ENCODE peak calls at places on chromosome 20, in seven cellular contexts. One of them, this sample, is unnamed.

GRCh38 chr20:4332466-4332865 is 317.1 kb upstream of the RNF24 start:
- DNase-seq in H1: no peak
- DNase-seq in neuronal stem cell: no peak
- DNase-seq in H9: no peak
- DNase-seq in IMR-90: no peak
- DNase-seq in trophoblast cell: no peak
- DNase-seq in mesenchymal stem cell: no peak
- DNase-seq in this sample: no peak

GRCh38 chr20:58254890-58255289 is 26.4 kb upstream of the ANKRD60 start:
- DNase-seq in H1: no peak
- DNase-seq in neuronal stem cell: no peak
- DNase-seq in H9: no peak
- DNase-seq in IMR-90: no peak
- DNase-seq in trophoblast cell: no peak
- DNase-seq in mesenchymal stem cell: no peak
- DNase-seq in this sample: no peak

GRCh38 chr20:51966296-51966971 is 164.1 kb upstream of the SALL4 start:
- DNase-seq in H1: peak
- DNase-seq in neuronal stem cell: peak
- DNase-seq in H9: peak
- DNase-seq in IMR-90: peak
- DNase-seq in trophoblast cell: peak
- DNase-seq in mesenchymal stem cell: peak
- DNase-seq in this sample: peak

GRCh38 chr20:10667077-10667401 is 6.8 kb downstream of the JAG1 start:
- DNase-seq in H1: no peak
- DNase-seq in neuronal stem cell: no peak
- DNase-seq in H9: no peak
- DNase-seq in IMR-90: no peak
- DNase-seq in trophoblast cell: no peak
- DNase-seq in mesenchymal stem cell: no peak
- DNase-seq in this sample: no peak

GRCh38 chr20:46872315-46873211 is 22.1 kb upstream of the EYA2 start:
- DNase-seq in H1: no peak
- DNase-seq in neuronal stem cell: no peak
- DNase-seq in H9: no peak
- DNase-seq in IMR-90: peak
- DNase-seq in trophoblast cell: peak
- DNase-seq in mesenchymal stem cell: no peak
- DNase-seq in this sample: no peak

GRCh38 chr20:59027746-59028320 is 4.3 kb downstream of the ATP5F1E start:
- DNase-seq in H1: no peak
- DNase-seq in neuronal stem cell: no peak
- DNase-seq in H9: no peak
- DNase-seq in IMR-90: peak
- DNase-seq in trophoblast cell: no peak
- DNase-seq in mesenchymal stem cell: peak
- DNase-seq in this sample: no peak

GRCh38 chr20:17835941-17836861 is 132.4 kb downstream of the SNX5 start:
- DNase-seq in H1: no peak
- DNase-seq in neuronal stem cell: no peak
- DNase-seq in H9: no peak
- DNase-seq in IMR-90: peak
- DNase-seq in trophoblast cell: peak
- DNase-seq in mesenchymal stem cell: peak
- DNase-seq in this sample: peak

GRCh38 chr20:57404419-57405072 is 13.3 kb downstream of the RBM38 start:
- DNase-seq in H1: no peak
- DNase-seq in neuronal stem cell: no peak
- DNase-seq in H9: no peak
- DNase-seq in IMR-90: no peak
- DNase-seq in trophoblast cell: no peak
- DNase-seq in mesenchymal stem cell: no peak
- DNase-seq in this sample: no peak

GRCh38 chr20:15199698-15200097 is 862.3 kb upstream of the FLRT3 start:
- DNase-seq in H1: no peak
- DNase-seq in neuronal stem cell: no peak
- DNase-seq in H9: no peak
- DNase-seq in IMR-90: no peak
- DNase-seq in trophoblast cell: no peak
- DNase-seq in mesenchymal stem cell: no peak
- DNase-seq in this sample: no peak

GRCh38 chr20:10129749-10130148 is 88.9 kb upstream of the SNAP25 start:
- DNase-seq in H1: no peak
- DNase-seq in neuronal stem cell: no peak
- DNase-seq in H9: no peak
- DNase-seq in IMR-90: no peak
- DNase-seq in trophoblast cell: no peak
- DNase-seq in mesenchymal stem cell: no peak
- DNase-seq in this sample: no peak

GRCh38 chr20:45090481-45090880 is 10.4 kb downstream of the KCNS1 start:
- DNase-seq in H1: no peak
- DNase-seq in neuronal stem cell: no peak
- DNase-seq in H9: no peak
- DNase-seq in IMR-90: peak
- DNase-seq in trophoblast cell: peak
- DNase-seq in mesenchymal stem cell: no peak
- DNase-seq in this sample: peak

GRCh38 chr20:22207280-22207679 is 377.1 kb downstream of the FOXA2 start:
- DNase-seq in H1: no peak
- DNase-seq in neuronal stem cell: no peak
- DNase-seq in H9: no peak
- DNase-seq in IMR-90: no peak
- DNase-seq in trophoblast cell: no peak
- DNase-seq in mesenchymal stem cell: no peak
- DNase-seq in this sample: no peak

GRCh38 chr20:47466704-47467459 is 34.8 kb upstream of the NCOA3 start:
- DNase-seq in H1: no peak
- DNase-seq in neuronal stem cell: no peak
- DNase-seq in H9: no peak
- DNase-seq in IMR-90: no peak
- DNase-seq in trophoblast cell: peak
- DNase-seq in mesenchymal stem cell: no peak
- DNase-seq in this sample: no peak

GRCh38 chr20:24109008-24109407 is 120.4 kb upstream of the GGTLC1 start:
- DNase-seq in H1: no peak
- DNase-seq in neuronal stem cell: no peak
- DNase-seq in H9: peak
- DNase-seq in IMR-90: no peak
- DNase-seq in trophoblast cell: no peak
- DNase-seq in mesenchymal stem cell: no peak
- DNase-seq in this sample: no peak

GRCh38 chr20:2131366-2131765 is 29.7 kb downstream of the STK35 start:
- DNase-seq in H1: no peak
- DNase-seq in neuronal stem cell: no peak
- DNase-seq in H9: no peak
- DNase-seq in IMR-90: peak
- DNase-seq in trophoblast cell: peak
- DNase-seq in mesenchymal stem cell: peak
- DNase-seq in this sample: no peak

GRCh38 chr20:37406010-37406998 is 60.4 kb downstream of the SRC start:
- DNase-seq in H1: no peak
- DNase-seq in neuronal stem cell: no peak
- DNase-seq in H9: no peak
- DNase-seq in IMR-90: peak
- DNase-seq in trophoblast cell: peak
- DNase-seq in mesenchymal stem cell: peak
- DNase-seq in this sample: no peak

GRCh38 chr20:46905364-46906125 is 10.9 kb downstream of the EYA2 start:
- DNase-seq in H1: no peak
- DNase-seq in neuronal stem cell: no peak
- DNase-seq in H9: no peak
- DNase-seq in IMR-90: no peak
- DNase-seq in trophoblast cell: peak
- DNase-seq in mesenchymal stem cell: no peak
- DNase-seq in this sample: no peak

GRCh38 chr20:57991211-57991841 is 237.1 kb downstream of the ANKRD60 start:
- DNase-seq in H1: peak
- DNase-seq in neuronal stem cell: no peak
- DNase-seq in H9: no peak
- DNase-seq in IMR-90: no peak
- DNase-seq in trophoblast cell: peak
- DNase-seq in mesenchymal stem cell: no peak
- DNase-seq in this sample: peak

GRCh38 chr20:37486186-37486999 is 34.7 kb upstream of the NNAT start:
- DNase-seq in H1: no peak
- DNase-seq in neuronal stem cell: no peak
- DNase-seq in H9: peak
- DNase-seq in IMR-90: no peak
- DNase-seq in trophoblast cell: no peak
- DNase-seq in mesenchymal stem cell: no peak
- DNase-seq in this sample: no peak

DNA sequence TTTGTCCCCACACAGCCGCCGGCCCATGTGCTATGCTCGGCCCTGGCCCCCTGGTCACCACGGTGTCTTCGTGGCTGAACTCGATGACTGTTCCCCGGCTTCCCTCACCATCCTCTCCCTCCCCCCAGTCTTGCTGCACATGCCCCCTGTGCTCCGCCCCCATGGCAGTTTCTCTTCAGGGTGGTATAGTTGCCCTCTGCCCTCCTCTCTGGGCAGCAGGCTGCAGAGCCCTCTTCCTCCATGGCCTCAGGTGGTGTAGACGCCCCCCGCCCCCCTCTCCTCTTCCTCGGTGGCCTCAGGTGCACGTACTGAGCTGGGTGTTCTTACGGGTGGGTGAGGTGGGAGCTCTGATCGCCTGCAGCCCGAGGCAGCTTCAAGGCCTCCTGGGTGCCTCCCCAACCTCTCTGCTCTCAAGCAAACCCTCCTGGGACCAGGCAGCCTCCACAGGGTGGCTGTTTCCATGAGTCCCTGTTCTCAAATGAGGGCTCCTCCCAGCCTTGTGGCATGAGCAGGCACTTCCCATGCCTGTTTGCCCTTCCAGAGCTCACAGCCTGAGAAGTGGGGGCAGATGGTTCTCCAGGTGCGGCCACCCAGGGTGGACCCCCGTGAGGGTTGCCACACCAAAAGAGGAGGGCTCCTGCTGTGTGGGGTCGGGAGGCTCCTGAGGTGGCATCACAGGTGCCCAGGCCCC is 24.8 kb downstream of the COL20A1 start:
- DNase-seq in H1: no peak
- DNase-seq in neuronal stem cell: no peak
- DNase-seq in H9: no peak
- DNase-seq in IMR-90: no peak
- DNase-seq in trophoblast cell: no peak
- DNase-seq in mesenchymal stem cell: no peak
- DNase-seq in this sample: no peak
- H2BK120ac ChIP-seq in H1: no peak
- H2BK120ac ChIP-seq in neuronal stem cell: no peak
- H2BK120ac ChIP-seq in H9: no peak
- H2BK120ac ChIP-seq in IMR-90: no peak
- H2BK120ac ChIP-seq in trophoblast cell: no peak
- H2BK120ac ChIP-seq in mesenchymal stem cell: no peak
- H2BK120ac ChIP-seq in this sample: no peak

GRCh38 chr20:40016884-40017283 is 672.2 kb downstream of the MAFB start:
- DNase-seq in H1: no peak
- DNase-seq in neuronal stem cell: no peak
- DNase-seq in H9: no peak
- DNase-seq in IMR-90: no peak
- DNase-seq in trophoblast cell: no peak
- DNase-seq in mesenchymal stem cell: no peak
- DNase-seq in this sample: no peak
- H2BK120ac ChIP-seq in H1: no peak
- H2BK120ac ChIP-seq in neuronal stem cell: no peak
- H2BK120ac ChIP-seq in H9: no peak
- H2BK120ac ChIP-seq in IMR-90: no peak
- H2BK120ac ChIP-seq in trophoblast cell: no peak
- H2BK120ac ChIP-seq in mesenchymal stem cell: no peak
- H2BK120ac ChIP-seq in this sample: no peak

GRCh38 chr20:20317195-20318113 is 50.5 kb upstream of the INSM1 start:
- DNase-seq in H1: no peak
- DNase-seq in neuronal stem cell: no peak
- DNase-seq in H9: no peak
- DNase-seq in IMR-90: no peak
- DNase-seq in trophoblast cell: no peak
- DNase-seq in mesenchymal stem cell: no peak
- DNase-seq in this sample: peak
- H2BK120ac ChIP-seq in H1: no peak
- H2BK120ac ChIP-seq in neuronal stem cell: no peak
- H2BK120ac ChIP-seq in H9: no peak
- H2BK120ac ChIP-seq in IMR-90: no peak
- H2BK120ac ChIP-seq in trophoblast cell: no peak
- H2BK120ac ChIP-seq in mesenchymal stem cell: no peak
- H2BK120ac ChIP-seq in this sample: no peak

GRCh38 chr20:31578448-31579138 is 26.5 kb upstream of the ID1 start:
- DNase-seq in H1: no peak
- DNase-seq in neuronal stem cell: no peak
- DNase-seq in H9: peak
- DNase-seq in IMR-90: no peak
- DNase-seq in trophoblast cell: no peak
- DNase-seq in mesenchymal stem cell: no peak
- DNase-seq in this sample: no peak

GRCh38 chr20:31581391-31581790 is 23.7 kb upstream of the ID1 start:
- DNase-seq in H1: no peak
- DNase-seq in neuronal stem cell: no peak
- DNase-seq in H9: peak
- DNase-seq in IMR-90: no peak
- DNase-seq in trophoblast cell: no peak
- DNase-seq in mesenchymal stem cell: no peak
- DNase-seq in this sample: no peak

GRCh38 chr20:31580706-31581105 is 24.4 kb upstream of the ID1 start:
- DNase-seq in H1: no peak
- DNase-seq in neuronal stem cell: no peak
- DNase-seq in H9: no peak
- DNase-seq in IMR-90: no peak
- DNase-seq in trophoblast cell: no peak
- DNase-seq in mesenchymal stem cell: no peak
- DNase-seq in this sample: no peak

GRCh38 chr20:31577194-31577593 is 27.9 kb upstream of the ID1 start:
- DNase-seq in H1: no peak
- DNase-seq in neuronal stem cell: no peak
- DNase-seq in H9: no peak
- DNase-seq in IMR-90: no peak
- DNase-seq in trophoblast cell: no peak
- DNase-seq in mesenchymal stem cell: no peak
- DNase-seq in this sample: no peak

DNA sequence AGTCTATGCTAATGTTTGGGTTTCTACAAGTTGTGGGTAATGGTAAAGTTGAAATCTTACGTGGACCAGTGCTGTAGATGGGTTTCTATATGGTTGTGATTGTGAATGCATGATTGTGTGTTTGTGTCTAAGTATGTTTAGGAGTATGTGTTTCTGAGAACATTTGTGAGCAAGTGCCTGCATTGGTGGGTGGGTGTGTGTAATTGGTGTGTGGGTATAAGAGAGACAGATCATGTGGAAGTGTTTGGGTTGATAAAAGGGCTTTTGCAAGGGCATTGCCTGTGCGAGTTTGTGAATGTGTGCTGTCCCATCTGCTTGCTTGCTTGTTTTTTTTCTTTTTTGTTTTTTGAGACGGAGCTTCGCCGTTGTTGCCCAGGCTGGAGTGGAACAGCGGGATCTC is 25.8 kb upstream of the ID1 start:
- DNase-seq in H1: no peak
- DNase-seq in neuronal stem cell: no peak
- DNase-seq in H9: no peak
- DNase-seq in IMR-90: no peak
- DNase-seq in trophoblast cell: no peak
- DNase-seq in mesenchymal stem cell: no peak
- DNase-seq in this sample: no peak
- H2BK120ac ChIP-seq in H1: no peak
- H2BK120ac ChIP-seq in neuronal stem cell: no peak
- H2BK120ac ChIP-seq in H9: no peak
- H2BK120ac ChIP-seq in IMR-90: no peak
- H2BK120ac ChIP-seq in trophoblast cell: peak
- H2BK120ac ChIP-seq in mesenchymal stem cell: no peak
- H2BK120ac ChIP-seq in this sample: no peak

This sample was measured in mesendoderm.